ENCODE peak calls at places on chromosome 11, in four cellular contexts. One of them, this sample, is unnamed.

GRCh38 chr11:131897247-131897646 is 526.8 kb downstream of the NTM start:
- DNase-seq in HEK293T: no peak
- DNase-seq in stimulated activated CD4-positive, alpha-beta T cell treated with anti-CD3 and anti-CD28 coated beads, Interleukin-1b, Interleukin-23, amount 100 ng/mL, for 24 hours: no peak
- DNase-seq in lung microvascular endothelial cell: no peak
- DNase-seq in this sample: no peak

GRCh38 chr11:67117176-67117575 is 1.9 kb upstream of the KDM2A start:
- DNase-seq in HEK293T: no peak
- DNase-seq in stimulated activated CD4-positive, alpha-beta T cell treated with anti-CD3 and anti-CD28 coated beads, Interleukin-1b, Interleukin-23, amount 100 ng/mL, for 24 hours: no peak
- DNase-seq in lung microvascular endothelial cell: no peak
- DNase-seq in this sample: no peak

GRCh38 chr11:131913267-131913666 is 542.9 kb downstream of the NTM start:
- DNase-seq in HEK293T: no peak
- DNase-seq in stimulated activated CD4-positive, alpha-beta T cell treated with anti-CD3 and anti-CD28 coated beads, Interleukin-1b, Interleukin-23, amount 100 ng/mL, for 24 hours: no peak
- DNase-seq in lung microvascular endothelial cell: no peak
- DNase-seq in this sample: no peak

GRCh38 chr11:61539958-61540357 is 31.4 kb downstream of the LRRC10B start:
- DNase-seq in HEK293T: no peak
- DNase-seq in stimulated activated CD4-positive, alpha-beta T cell treated with anti-CD3 and anti-CD28 coated beads, Interleukin-1b, Interleukin-23, amount 100 ng/mL, for 24 hours: no peak
- DNase-seq in lung microvascular endothelial cell: no peak
- DNase-seq in this sample: no peak

GRCh38 chr11:66181632-66182345 is 86.7 kb upstream of the RAB1B start:
- DNase-seq in HEK293T: no peak
- DNase-seq in stimulated activated CD4-positive, alpha-beta T cell treated with anti-CD3 and anti-CD28 coated beads, Interleukin-1b, Interleukin-23, amount 100 ng/mL, for 24 hours: no peak
- DNase-seq in lung microvascular endothelial cell: no peak
- DNase-seq in this sample: no peak

GRCh38 chr11:121231576-121232278 is 60.8 kb upstream of the SC5D start:
- DNase-seq in HEK293T: no peak
- DNase-seq in stimulated activated CD4-positive, alpha-beta T cell treated with anti-CD3 and anti-CD28 coated beads, Interleukin-1b, Interleukin-23, amount 100 ng/mL, for 24 hours: no peak
- DNase-seq in lung microvascular endothelial cell: no peak
- DNase-seq in this sample: no peak

GRCh38 chr11:70727021-70727420 is 328.7 kb downstream of the CTTN start:
- DNase-seq in HEK293T: no peak
- DNase-seq in stimulated activated CD4-positive, alpha-beta T cell treated with anti-CD3 and anti-CD28 coated beads, Interleukin-1b, Interleukin-23, amount 100 ng/mL, for 24 hours: no peak
- DNase-seq in lung microvascular endothelial cell: no peak
- DNase-seq in this sample: no peak

GRCh38 chr11:10623797-10624761 is 55.6 kb upstream of the LYVE1 start:
- DNase-seq in HEK293T: peak
- DNase-seq in stimulated activated CD4-positive, alpha-beta T cell treated with anti-CD3 and anti-CD28 coated beads, Interleukin-1b, Interleukin-23, amount 100 ng/mL, for 24 hours: no peak
- DNase-seq in lung microvascular endothelial cell: peak
- DNase-seq in this sample: no peak

GRCh38 chr11:7057641-7058040 is 31.2 kb upstream of the RBMXL2 start:
- DNase-seq in HEK293T: no peak
- DNase-seq in stimulated activated CD4-positive, alpha-beta T cell treated with anti-CD3 and anti-CD28 coated beads, Interleukin-1b, Interleukin-23, amount 100 ng/mL, for 24 hours: no peak
- DNase-seq in lung microvascular endothelial cell: no peak
- DNase-seq in this sample: no peak

GRCh38 chr11:122910775-122911174 is 28.2 kb downstream of the JHY start:
- DNase-seq in HEK293T: no peak
- DNase-seq in stimulated activated CD4-positive, alpha-beta T cell treated with anti-CD3 and anti-CD28 coated beads, Interleukin-1b, Interleukin-23, amount 100 ng/mL, for 24 hours: no peak
- DNase-seq in lung microvascular endothelial cell: peak
- DNase-seq in this sample: no peak

GRCh38 chr11:15944460-15944859 is 411.9 kb downstream of the SOX6 start:
- DNase-seq in HEK293T: no peak
- DNase-seq in stimulated activated CD4-positive, alpha-beta T cell treated with anti-CD3 and anti-CD28 coated beads, Interleukin-1b, Interleukin-23, amount 100 ng/mL, for 24 hours: no peak
- DNase-seq in lung microvascular endothelial cell: no peak
- DNase-seq in this sample: no peak

GRCh38 chr11:128483211-128483788 is 104.1 kb downstream of the ETS1 start:
- DNase-seq in HEK293T: no peak
- DNase-seq in stimulated activated CD4-positive, alpha-beta T cell treated with anti-CD3 and anti-CD28 coated beads, Interleukin-1b, Interleukin-23, amount 100 ng/mL, for 24 hours: no peak
- DNase-seq in lung microvascular endothelial cell: no peak
- DNase-seq in this sample: no peak

GRCh38 chr11:117809236-117810055 is 12.4 kb upstream of the DSCAML1 start:
- DNase-seq in HEK293T: peak
- DNase-seq in stimulated activated CD4-positive, alpha-beta T cell treated with anti-CD3 and anti-CD28 coated beads, Interleukin-1b, Interleukin-23, amount 100 ng/mL, for 24 hours: no peak
- DNase-seq in lung microvascular endothelial cell: peak
- DNase-seq in this sample: peak

GRCh38 chr11:105821366-105821765 is 200.7 kb downstream of the MSANTD4 start:
- DNase-seq in HEK293T: no peak
- DNase-seq in stimulated activated CD4-positive, alpha-beta T cell treated with anti-CD3 and anti-CD28 coated beads, Interleukin-1b, Interleukin-23, amount 100 ng/mL, for 24 hours: no peak
- DNase-seq in lung microvascular endothelial cell: no peak
- DNase-seq in this sample: no peak

GRCh38 chr11:43575931-43576833 is 104.4 kb upstream of the HSD17B12 start:
- DNase-seq in HEK293T: no peak
- DNase-seq in stimulated activated CD4-positive, alpha-beta T cell treated with anti-CD3 and anti-CD28 coated beads, Interleukin-1b, Interleukin-23, amount 100 ng/mL, for 24 hours: no peak
- DNase-seq in lung microvascular endothelial cell: no peak
- DNase-seq in this sample: no peak

GRCh38 chr11:69359735-69360470 is 65.9 kb downstream of the MYEOV start:
- DNase-seq in HEK293T: no peak
- DNase-seq in stimulated activated CD4-positive, alpha-beta T cell treated with anti-CD3 and anti-CD28 coated beads, Interleukin-1b, Interleukin-23, amount 100 ng/mL, for 24 hours: no peak
- DNase-seq in lung microvascular endothelial cell: no peak
- DNase-seq in this sample: no peak

GRCh38 chr11:131392528-131393255 is 22.3 kb downstream of the NTM start:
- DNase-seq in HEK293T: no peak
- DNase-seq in stimulated activated CD4-positive, alpha-beta T cell treated with anti-CD3 and anti-CD28 coated beads, Interleukin-1b, Interleukin-23, amount 100 ng/mL, for 24 hours: no peak
- DNase-seq in lung microvascular endothelial cell: no peak
- DNase-seq in this sample: no peak

GRCh38 chr11:65663634-65664200 is 1.0 kb upstream of the RELA start:
- DNase-seq in HEK293T: peak
- DNase-seq in stimulated activated CD4-positive, alpha-beta T cell treated with anti-CD3 and anti-CD28 coated beads, Interleukin-1b, Interleukin-23, amount 100 ng/mL, for 24 hours: no peak
- DNase-seq in lung microvascular endothelial cell: peak
- DNase-seq in this sample: peak

GRCh38 chr11:32391965-32392553 is 43.3 kb downstream of the WT1 start:
- DNase-seq in HEK293T: no peak
- DNase-seq in stimulated activated CD4-positive, alpha-beta T cell treated with anti-CD3 and anti-CD28 coated beads, Interleukin-1b, Interleukin-23, amount 100 ng/mL, for 24 hours: no peak
- DNase-seq in lung microvascular endothelial cell: no peak
- DNase-seq in this sample: no peak

GRCh38 chr11:75520688-75521087 is 5.1 kb downstream of the GDPD5 start:
- DNase-seq in HEK293T: no peak
- DNase-seq in stimulated activated CD4-positive, alpha-beta T cell treated with anti-CD3 and anti-CD28 coated beads, Interleukin-1b, Interleukin-23, amount 100 ng/mL, for 24 hours: no peak
- DNase-seq in lung microvascular endothelial cell: no peak
- DNase-seq in this sample: no peak

GRCh38 chr11:131688056-131688693 is 317.8 kb downstream of the NTM start:
- DNase-seq in HEK293T: peak
- DNase-seq in stimulated activated CD4-positive, alpha-beta T cell treated with anti-CD3 and anti-CD28 coated beads, Interleukin-1b, Interleukin-23, amount 100 ng/mL, for 24 hours: no peak
- DNase-seq in lung microvascular endothelial cell: peak
- DNase-seq in this sample: peak

GRCh38 chr11:87295237-87295636 is 257.5 kb downstream of the TMEM135 start:
- DNase-seq in HEK293T: no peak
- DNase-seq in stimulated activated CD4-positive, alpha-beta T cell treated with anti-CD3 and anti-CD28 coated beads, Interleukin-1b, Interleukin-23, amount 100 ng/mL, for 24 hours: no peak
- DNase-seq in lung microvascular endothelial cell: no peak
- DNase-seq in this sample: peak

GRCh38 chr11:44978961-44979331 is 28.3 kb upstream of the TP53I11 start:
- DNase-seq in HEK293T: no peak
- DNase-seq in stimulated activated CD4-positive, alpha-beta T cell treated with anti-CD3 and anti-CD28 coated beads, Interleukin-1b, Interleukin-23, amount 100 ng/mL, for 24 hours: no peak
- DNase-seq in lung microvascular endothelial cell: no peak
- DNase-seq in this sample: no peak

GRCh38 chr11:103525069-103525468 is 415.8 kb downstream of the DYNC2H1 start:
- DNase-seq in HEK293T: no peak
- DNase-seq in stimulated activated CD4-positive, alpha-beta T cell treated with anti-CD3 and anti-CD28 coated beads, Interleukin-1b, Interleukin-23, amount 100 ng/mL, for 24 hours: no peak
- DNase-seq in lung microvascular endothelial cell: peak
- DNase-seq in this sample: no peak

GRCh38 chr11:64208796-64209562 is 2.5 kb downstream of the FERMT3 start:
- DNase-seq in HEK293T: no peak
- DNase-seq in stimulated activated CD4-positive, alpha-beta T cell treated with anti-CD3 and anti-CD28 coated beads, Interleukin-1b, Interleukin-23, amount 100 ng/mL, for 24 hours: no peak
- DNase-seq in lung microvascular endothelial cell: no peak
- DNase-seq in this sample: peak

GRCh38 chr11:41177791-41178190 is 281.7 kb downstream of the LRRC4C start:
- DNase-seq in HEK293T: no peak
- DNase-seq in stimulated activated CD4-positive, alpha-beta T cell treated with anti-CD3 and anti-CD28 coated beads, Interleukin-1b, Interleukin-23, amount 100 ng/mL, for 24 hours: no peak
- DNase-seq in lung microvascular endothelial cell: no peak
- DNase-seq in this sample: no peak

This sample was measured in D341Med.